ENCODE peak calls at places on chromosomes 2 and 18, in six cellular contexts. A, O, L, I, P and E are unnamed samples.

GRCh38 chr2:221601376-221601775 is 29.3 kb upstream of the EPHA4 start:
- DNase-seq in A (no peak), O (no peak), L (no peak), I (no peak), P (no peak), E (no peak)

GRCh38 chr2:195984951-195985726 is 83.5 kb downstream of the DNAH7 start:
- DNase-seq in A (no peak), O (no peak), L (no peak), I (no peak), P (no peak), E (no peak)

GRCh38 chr2:128406629-128407252 is 88.1 kb upstream of the HS6ST1 start:
- DNase-seq in A (no peak), O (no peak), L (no peak), I (peak; percentile 17), P (peak; percentile 6), E (no peak)

GRCh38 chr2:43942001-43942400 is 53.8 kb downstream of the LRPPRC start:
- DNase-seq in A (no peak), O (no peak), L (no peak), I (no peak), P (no peak), E (no peak)

GRCh38 chr2:223043164-223043941 is 8.6 kb upstream of the KCNE4 start:
- DNase-seq in A (no peak), O (no peak), L (no peak), I (no peak), P (no peak), E (no peak)

GRCh38 chr2:188884552-188884951 is 89.6 kb upstream of the COL3A1 start:
- DNase-seq in A (no peak), O (no peak), L (no peak), I (no peak), P (no peak), E (no peak)

GRCh38 chr18:42105382-42105781 is 150.3 kb downstream of the PIK3C3 start:
- DNase-seq in A (no peak), O (no peak), L (no peak), I (no peak), P (no peak), E (no peak)

GRCh38 chr2:29164101-29164846 is 49.1 kb downstream of the CLIP4 start:
- DNase-seq in A (no peak), O (no peak), L (no peak), I (no peak), P (no peak), E (no peak)

GRCh38 chr2:38406597-38407110 is 29.6 kb upstream of the ATL2 start:
- DNase-seq in A (peak; percentile 82), O (peak; percentile 40), L (no peak), I (peak; percentile 58), P (no peak), E (peak; percentile 60)

GRCh38 chr2:52145005-52145404 is 1113.1 kb upstream of the NRXN1 start:
- DNase-seq in A (no peak), O (no peak), L (no peak), I (no peak), P (no peak), E (no peak)

GRCh38 chr2:29114841-29115609 is at the start of gene CLIP4:
- DNase-seq in A (no peak), O (peak; percentile 38), L (no peak), I (peak; percentile 55), P (peak; percentile 42), E (peak; percentile 52)

GRCh38 chr18:28411806-28412205 is 234.9 kb upstream of the CDH2 start:
- DNase-seq in A (no peak), O (no peak), L (no peak), I (no peak), P (no peak), E (peak; percentile 14)

GRCh38 chr2:126874961-126875360 is 23.7 kb upstream of the TEX51 start:
- DNase-seq in A (no peak), O (no peak), L (no peak), I (peak; percentile 7), P (no peak), E (no peak)

GRCh38 chr2:172097557-172098131 is 5.1 kb downstream of the DLX2 start:
- DNase-seq in A (no peak), O (no peak), L (no peak), I (no peak), P (no peak), E (no peak)

GRCh38 chr2:205925373-205926337 is 160.3 kb downstream of the INO80D start:
- DNase-seq in A (peak; percentile 38), O (peak; percentile 60), L (no peak), I (peak; percentile 81), P (peak; percentile 81), E (peak; percentile 26)

GRCh38 chr18:4352746-4353522 is 102.2 kb downstream of the DLGAP1 start:
- DNase-seq in A (no peak), O (no peak), L (no peak), I (no peak), P (no peak), E (no peak)

GRCh38 chr2:8234757-8235374 is 447.0 kb upstream of the ID2 start:
- DNase-seq in A (no peak), O (no peak), L (no peak), I (no peak), P (no peak), E (peak; percentile 43)

GRCh38 chr2:113136828-113137775 is 9.7 kb downstream of the IL1RN start:
- DNase-seq in A (peak; percentile 59), O (no peak), L (no peak), I (no peak), P (no peak), E (no peak)

GRCh38 chr18:36454848-36455458 is 157.4 kb downstream of the FHOD3 start:
- DNase-seq in A (no peak), O (no peak), L (no peak), I (no peak), P (no peak), E (no peak)

GRCh38 chr2:186255823-186256222 is 230.2 kb upstream of the ZC3H15 start:
- DNase-seq in A (no peak), O (no peak), L (no peak), I (no peak), P (no peak), E (no peak)

GRCh38 chr18:48923746-48924580 is 26.8 kb downstream of the SMAD7 start:
- DNase-seq in A (no peak), O (no peak), L (no peak), I (no peak), P (no peak), E (no peak)

GRCh38 chr2:23380562-23381065 is 4.4 kb upstream of the KLHL29 start:
- DNase-seq in A (no peak), O (no peak), L (no peak), I (peak; percentile 39), P (no peak), E (no peak)

GRCh38 chr2:19933351-19933981 is 31.7 kb upstream of the TTC32 start:
- DNase-seq in A (peak; percentile 74), O (no peak), L (no peak), I (no peak), P (no peak), E (no peak)

GRCh38 chr18:23133860-23134779 is 1.2 kb upstream of the CABLES1 start:
- DNase-seq in A (peak; percentile 91), O (no peak), L (no peak), I (peak; percentile 73), P (peak; percentile 69), E (no peak)
- TF ChIP-seq POLR2A in A (peak; percentile 89), O (no peak), L (no peak), I (peak; percentile 55), P (no peak), E (no peak)

DNA sequence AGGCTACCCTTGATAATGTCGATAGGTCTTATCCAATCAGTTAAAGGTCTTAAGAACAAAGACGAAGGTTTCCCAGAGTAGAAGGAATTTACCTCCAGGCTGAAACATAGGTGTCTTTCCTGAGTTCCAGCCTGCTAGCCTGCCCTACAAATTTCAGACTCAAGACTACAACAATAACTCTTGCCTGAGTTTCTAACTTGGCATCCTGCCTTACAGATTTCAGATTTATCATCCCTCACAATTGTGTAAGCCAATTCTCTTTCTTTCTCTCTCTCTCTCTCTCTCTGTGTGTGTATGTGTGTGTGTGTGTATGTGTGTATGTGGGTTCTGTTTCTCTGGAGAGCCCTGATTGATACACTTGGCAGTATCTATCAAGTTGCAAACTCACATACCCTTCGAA is 37.2 kb upstream of the B4GALT6 start:
- DNase-seq in A (no peak), O (no peak), L (no peak), I (no peak), P (no peak), E (no peak)
- TF ChIP-seq POLR2A in A (no peak), O (no peak), L (no peak), I (no peak), P (no peak), E (no peak)

GRCh38 chr2:98501223-98501622 is 56.6 kb downstream of the INPP4A start:
- DNase-seq in A (no peak), O (no peak), L (peak; percentile 21), I (no peak), P (no peak), E (no peak)

GRCh38 chr2:98503481-98504096 is 58.9 kb downstream of the INPP4A start:
- DNase-seq in A (no peak), O (no peak), L (no peak), I (no peak), P (no peak), E (no peak)

GRCh38 chr2:98500561-98500960 is 55.9 kb downstream of the INPP4A start:
- DNase-seq in A (no peak), O (no peak), L (no peak), I (no peak), P (no peak), E (no peak)

GRCh38 chr2:98502556-98503335 is 58.1 kb downstream of the INPP4A start:
- DNase-seq in A (no peak), O (no peak), L (no peak), I (no peak), P (no peak), E (no peak)

GRCh38 chr2:98501896-98502295 is 57.2 kb downstream of the INPP4A start:
- DNase-seq in A (no peak), O (no peak), L (peak; percentile 20), I (no peak), P (no peak), E (no peak)
- TF ChIP-seq POLR2A in A (no peak), O (no peak), L (no peak), I (no peak), P (no peak), E (no peak)

GRCh38 chr2:219386532-219387280 is 1.0 kb downstream of the DNPEP start:
- DNase-seq in A (no peak), O (no peak), L (no peak), I (no peak), P (no peak), E (no peak)

GRCh38 chr2:219388127-219388844 is 574 bp upstream of the DNPEP start:
- DNase-seq in A (peak; percentile 87), O (peak; percentile 95), L (peak; percentile 99), I (peak; percentile 98), P (peak; percentile 99), E (peak; percentile 96)

GRCh38 chr2:219385958-219386520 is 1.7 kb downstream of the DNPEP start:
- DNase-seq in A (no peak), O (no peak), L (no peak), I (no peak), P (no peak), E (no peak)

GRCh38 chr2:219388845-219389156 is 1.1 kb upstream of the DNPEP start:
- DNase-seq in A (no peak), O (no peak), L (no peak), I (no peak), P (no peak), E (no peak)

GRCh38 chr2:219387284-219388126 is at the start of gene DNPEP:
- DNase-seq in A (peak; percentile 86), O (peak; percentile 90), L (peak; percentile 98), I (peak; percentile 96), P (peak; percentile 86), E (peak; percentile 91)
- TF ChIP-seq POLR2A in A (peak; percentile 82), O (peak; percentile 15), L (no peak), I (peak; percentile 67), P (peak; percentile 77), E (peak; percentile 75)